ENCODE peak calls at places on chromosomes 5 and 9, in nine cellular contexts. P, Z, M, T, Y, O, B, A and X are unnamed samples.

GRCh38 chr5:127006711-127007110 is 23.6 kb downstream of the MARCHF3 start:
- DNase-seq in M (peak), O (no peak), Z (no peak), A (no peak), P (no peak), T (no peak), Y (no peak), B (no peak), X (no peak)

GRCh38 chr5:133236541-133236951 is 184.7 kb downstream of the HSPA4 start:
- DNase-seq in Z (no peak), B (no peak), O (peak), A (no peak), P (no peak), T (no peak), Y (no peak), M (no peak), X (no peak)

GRCh38 chr9:29669613-29670012 is 2096.3 kb upstream of the C9orf72 start:
- DNase-seq in O (no peak), P (no peak), M (no peak), Y (no peak), B (no peak), T (no peak), A (peak), Z (no peak), X (no peak)

GRCh38 chr5:145221416-145221815 is 613.7 kb downstream of the PRELID2 start:
- DNase-seq in Y (no peak), Z (no peak), P (no peak), A (no peak), B (no peak), T (no peak), O (no peak), M (no peak), X (no peak)

GRCh38 chr9:110615526-110615925 is 36.0 kb upstream of the SVEP1 start:
- DNase-seq in T (no peak), A (no peak), O (no peak), Z (no peak), P (no peak), Y (peak), M (no peak), B (no peak), X (no peak)

GRCh38 chr9:108186996-108187395 is 668.8 kb downstream of the ACTL7B start:
- DNase-seq in T (no peak), M (peak), P (no peak), B (no peak), Z (peak), Y (peak), A (peak), O (no peak), X (no peak)

GRCh38 chr5:92070786-92071185 is 687.7 kb upstream of the ARRDC3 start:
- DNase-seq in O (no peak), P (no peak), B (no peak), A (no peak), Y (no peak), Z (no peak), T (no peak), M (no peak), X (no peak)

GRCh38 chr9:99261923-99262322 is 39.8 kb downstream of the SEC61B start:
- DNase-seq in A (no peak), Y (no peak), B (no peak), Z (no peak), O (no peak), T (no peak), M (no peak), P (no peak), X (no peak)

GRCh38 chr5:42949348-42950090 is 90.6 kb downstream of the ANXA2R start:
- DNase-seq in Z (peak), P (peak), B (peak), Y (peak), M (peak), O (no peak), T (peak), A (peak), X (no peak)

GRCh38 chr9:6096821-6097220 is 81.4 kb upstream of the RANBP6 start:
- DNase-seq in T (no peak), A (no peak), P (no peak), O (no peak), Z (no peak), Y (peak), M (peak), B (peak), X (no peak)

GRCh38 chr5:114332925-114333324 is 28.9 kb upstream of the KCNN2 start:
- DNase-seq in M (no peak), P (no peak), O (no peak), A (no peak), Y (no peak), Z (no peak), B (peak), T (no peak), X (no peak)

GRCh38 chr5:68544656-68545565 is 329.4 kb downstream of the PIK3R1 start:
- DNase-seq in T (no peak), B (peak), Y (no peak), A (no peak), P (no peak), O (no peak), M (no peak), Z (no peak), X (no peak)

GRCh38 chr9:99824378-99825157 is 2.9 kb downstream of the NR4A3 start:
- DNase-seq in O (peak), B (no peak), Z (peak), Y (no peak), A (peak), M (peak), T (peak), P (peak), X (no peak)

GRCh38 chr5:72328172-72328571 is 8.0 kb downstream of the PTCD2 start:
- DNase-seq in Z (peak), A (peak), Y (peak), P (no peak), B (peak), T (no peak), M (peak), O (no peak), X (no peak)

GRCh38 chr9:114558027-114558675 is 29.4 kb upstream of the ATP6V1G1 start:
- DNase-seq in T (no peak), A (no peak), M (no peak), O (no peak), B (peak), Y (no peak), Z (no peak), P (peak), X (no peak)

GRCh38 chr9:101586651-101587050 is 8.1 kb downstream of the PPP3R2 start:
- DNase-seq in T (no peak), B (no peak), P (no peak), O (no peak), M (no peak), Y (no peak), A (no peak), Z (no peak), X (no peak)

GRCh38 chr5:158860706-158861105 is 239.0 kb downstream of the EBF1 start:
- DNase-seq in Z (no peak), M (no peak), A (no peak), P (no peak), T (no peak), Y (no peak), B (no peak), O (no peak), X (no peak)

GRCh38 chr9:84404095-84404686 is 63.6 kb upstream of the SLC28A3 start:
- DNase-seq in Y (no peak), B (peak), T (peak), P (no peak), O (no peak), M (no peak), Z (no peak), A (no peak), X (no peak)

GRCh38 chr5:174785120-174785680 is 60.8 kb downstream of the MSX2 start:
- DNase-seq in Z (no peak), O (no peak), T (no peak), Y (no peak), P (no peak), B (no peak), M (no peak), A (no peak), X (no peak)

GRCh38 chr5:134547579-134547978 is 22.1 kb downstream of the JADE2 start:
- DNase-seq in B (peak), A (peak), Z (no peak), Y (no peak), T (no peak), O (no peak), P (no peak), M (peak), X (no peak)

GRCh38 chr9:72477862-72478564 is 43.4 kb upstream of the TMC1 start:
- DNase-seq in B (peak), Z (peak), P (peak), Y (no peak), T (peak), A (peak), O (no peak), M (peak), X (no peak)

GRCh38 chr5:154285661-154286408 is 95.3 kb downstream of the GALNT10 start:
- DNase-seq in M (no peak), B (peak), T (no peak), O (no peak), A (no peak), P (peak), Z (no peak), Y (peak), X (no peak)

GRCh38 chr9:91214086-91214485 is 147.6 kb downstream of the AUH start:
- DNase-seq in A (no peak), M (no peak), Z (no peak), B (peak), T (no peak), Y (no peak), P (no peak), O (no peak), X (no peak)

GRCh38 chr5:134511796-134512660 is 13.4 kb upstream of the JADE2 start:
- DNase-seq in O (no peak), Y (no peak), B (peak), T (no peak), M (peak), A (peak), P (peak), Z (peak), X (no peak)

GRCh38 chr9:27880640-27881039 is 307.4 kb upstream of the C9orf72 start:
- DNase-seq in M (no peak), P (no peak), Y (no peak), A (no peak), T (no peak), Z (no peak), B (peak), O (no peak), X (no peak)

GRCh38 chr9:124557895-124558294 is 50.7 kb upstream of the NR5A1 start:
- DNase-seq in Y (no peak), T (no peak), B (no peak), A (no peak), M (no peak), P (no peak), Z (no peak), O (no peak), X (no peak)

GRCh38 chr9:133819923-133820322 is 81.8 kb upstream of the SARDH start:
- DNase-seq in P (no peak), Y (no peak), Z (no peak), T (no peak), A (peak), O (no peak), B (no peak), M (no peak), X (no peak)

GRCh38 chr9:93826209-93826608 is 128.9 kb downstream of the BARX1 start:
- DNase-seq in Z (no peak), B (no peak), P (no peak), O (peak), Y (no peak), M (no peak), A (peak), T (peak), X (no peak)

GRCh38 chr9:33161011-33161588 is 6.0 kb downstream of the B4GALT1 start:
- DNase-seq in T (peak), Z (peak), B (peak), Y (peak), A (peak), M (peak), O (no peak), P (peak), X (no peak)

GRCh38 chr5:20572560-20572959 is 584.6 kb upstream of the CDH18 start:
- DNase-seq in A (no peak), Y (no peak), O (no peak), M (peak), P (no peak), B (peak), T (no peak), Z (no peak), X (no peak)

GRCh38 chr9:131334568-131335105 is 45.1 kb downstream of the PLPP7 start:
- DNase-seq in M (peak), T (no peak), O (no peak), B (no peak), P (no peak), A (no peak), Y (no peak), Z (peak), X (no peak)

GRCh38 chr9:74577956-74578355 is 80.8 kb downstream of the RORB start:
- DNase-seq in Z (no peak), T (no peak), M (peak), B (peak), A (no peak), Y (no peak), P (no peak), O (no peak), X (no peak)

GRCh38 chr9:69104830-69105527 is 69.1 kb upstream of the TJP2 start:
- DNase-seq in A (peak), M (no peak), T (no peak), O (peak), P (peak), Y (no peak), B (peak), Z (no peak), X (no peak)

GRCh38 chr9:16601991-16602390 is 268.5 kb downstream of the BNC2 start:
- DNase-seq in T (no peak), B (peak), P (no peak), Z (no peak), Y (no peak), A (no peak), M (no peak), O (no peak), X (no peak)

GRCh38 chr9:89058906-89059305 is 67.6 kb downstream of the S1PR3 start:
- DNase-seq in T (no peak), B (no peak), M (no peak), A (no peak), Y (no peak), Z (no peak), O (no peak), P (no peak), X (no peak)

GRCh38 chr5:980001-980588 is 28.5 kb upstream of the NKD2 start:
- DNase-seq in P (no peak), A (no peak), M (no peak), Z (peak), T (no peak), O (no peak), B (no peak), Y (no peak), X (no peak)

GRCh38 chr9:138053996-138054752 is 176.6 kb downstream of the CACNA1B start:
- DNase-seq in O (no peak), Y (no peak), P (no peak), T (no peak), B (no peak), M (no peak), Z (no peak), A (no peak), X (no peak)

GRCh38 chr9:89605181-89606048 is 603 bp downstream of the GADD45G start:
- DNase-seq in P (peak), B (peak), A (peak), Y (no peak), M (peak), T (peak), O (peak), Z (peak), X (peak)

GRCh38 chr5:26388946-26389345 is 649.4 kb downstream of the CDH9 start:
- DNase-seq in O (no peak), Z (peak), B (peak), P (no peak), T (no peak), Y (no peak), A (no peak), M (no peak), X (no peak)

DNA sequence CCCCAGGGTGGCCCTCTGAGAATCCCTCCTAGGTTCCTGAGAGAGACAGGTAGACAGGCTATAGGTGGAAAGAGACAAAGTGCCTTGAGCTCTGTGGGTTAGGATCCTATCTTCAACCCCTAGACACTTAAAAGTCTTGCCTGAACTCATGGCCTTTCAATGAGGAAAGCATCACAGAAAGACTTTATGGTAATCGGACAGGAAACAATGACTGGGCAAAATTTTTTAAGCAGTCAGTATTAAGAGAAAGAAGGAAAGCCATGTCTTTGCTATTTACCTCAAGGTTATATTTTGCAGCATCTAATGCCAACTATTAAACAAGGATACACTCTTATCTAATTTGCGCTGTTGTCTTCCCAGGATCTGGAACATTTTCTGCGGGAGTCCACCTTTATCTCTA is 93.2 kb downstream of the PCSK1 start:
- DNase-seq in A (no peak), M (no peak), T (no peak), Y (no peak), P (no peak), O (no peak), B (no peak), Z (no peak), X (no peak)
- TF ChIP-seq CTCF in A (no peak), M (no peak), T (no peak), Y (no peak), P (no peak), O (no peak), B (no peak), Z (no peak), X (no peak)

GRCh38 chr5:5340206-5340729 is 82.2 kb upstream of the ICE1 start:
- DNase-seq in O (no peak), Y (peak), P (peak), Z (peak), B (peak), A (peak), T (no peak), M (peak), X (no peak)
- TF ChIP-seq CTCF in O (no peak), Y (peak), P (peak), Z (peak), B (peak), A (peak), T (no peak), M (peak), X (no peak)

DNA sequence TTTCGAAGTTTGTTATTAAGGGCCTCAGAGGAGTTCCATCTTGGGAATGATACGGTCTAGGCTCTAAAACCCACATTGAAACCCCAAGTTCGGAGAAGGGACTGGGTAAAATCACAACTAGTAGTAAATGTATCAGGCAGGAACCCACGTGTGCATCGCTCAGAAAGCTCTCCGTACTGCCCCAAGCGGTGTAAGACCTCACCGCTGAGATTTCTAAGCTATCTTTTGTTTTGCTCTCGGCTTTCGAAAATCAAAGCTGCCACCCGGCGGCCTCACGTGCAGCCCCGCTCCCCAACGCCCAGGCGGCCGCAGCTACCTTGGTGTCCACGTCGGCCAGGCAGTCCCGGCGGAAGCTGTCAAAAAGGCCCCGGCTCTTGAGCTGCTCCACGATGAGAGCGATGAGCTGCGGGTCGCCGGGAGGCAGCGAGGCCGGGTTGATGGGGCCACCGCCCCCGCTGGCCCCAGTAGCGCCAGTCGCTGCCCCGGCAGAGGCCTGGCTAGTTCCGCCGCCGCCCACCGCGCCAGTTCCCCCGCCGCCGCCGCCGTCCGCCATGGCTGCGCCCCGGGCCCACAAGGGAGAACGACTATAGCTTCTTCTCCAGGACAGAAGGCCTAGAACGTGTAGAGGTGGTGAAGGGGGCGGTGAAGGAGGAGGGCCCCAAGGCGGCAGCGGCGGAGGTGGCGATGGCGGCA is 420 bp downstream of the BOD1 start:
- DNase-seq in A (peak), M (peak), B (peak), Y (peak), Z (peak), T (peak), O (peak), P (peak), X (peak)
- TF ChIP-seq CTCF in A (peak), M (peak), B (peak), Y (peak), Z (peak), T (peak), O (peak), P (peak), X (peak)

DNA sequence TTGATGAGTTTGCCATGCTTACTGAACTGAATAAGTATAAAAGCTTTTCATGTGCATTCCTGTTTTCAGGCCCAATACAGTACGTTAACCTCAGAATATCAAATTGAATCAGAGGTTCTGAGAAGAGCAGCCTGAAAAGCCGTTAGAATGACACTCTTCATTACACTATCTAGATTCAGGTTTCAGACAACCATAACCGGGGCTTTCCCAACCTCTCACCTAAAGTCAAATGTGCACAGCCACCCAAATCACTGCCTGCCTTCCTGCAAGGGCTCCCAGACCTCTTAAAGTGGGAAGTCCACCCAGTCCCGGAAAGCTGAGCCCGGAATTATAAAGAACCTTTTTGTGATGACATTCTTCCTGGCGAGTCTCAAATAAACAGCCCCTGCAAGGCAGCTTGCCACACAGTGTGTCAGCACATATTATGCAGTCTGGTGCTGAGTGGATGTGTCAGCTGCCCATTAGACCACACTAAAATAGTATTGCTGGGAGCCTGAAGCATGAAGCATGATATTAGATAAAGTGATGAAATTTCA is 245.8 kb downstream of the TLE4 start:
- DNase-seq in Y (no peak), A (no peak), T (peak), M (no peak), Z (peak), B (no peak), P (no peak), O (no peak), X (no peak)
- TF ChIP-seq CTCF in Y (no peak), A (no peak), T (no peak), M (no peak), Z (no peak), B (no peak), P (no peak), O (no peak), X (no peak)

GRCh38 chr9:120928720-120929389 is 2.3 kb upstream of the TRAF1 start:
- DNase-seq in T (peak), B (no peak), P (peak), Y (no peak), O (peak), A (peak), Z (peak), M (no peak), X (peak)
- TF ChIP-seq CTCF in T (no peak), B (no peak), P (peak), Y (no peak), O (peak), A (peak), Z (peak), M (peak), X (no peak)

GRCh38 chr5:164600929-164601535 is 1095.6 kb downstream of the MAT2B start:
- DNase-seq in M (no peak), Y (no peak), A (no peak), Z (no peak), P (no peak), O (peak), T (no peak), B (no peak), X (no peak)

GRCh38 chr5:164600166-164600715 is 1094.8 kb downstream of the MAT2B start:
- DNase-seq in T (no peak), Y (no peak), P (no peak), M (peak), B (peak), A (no peak), O (no peak), Z (no peak), X (no peak)

DNA sequence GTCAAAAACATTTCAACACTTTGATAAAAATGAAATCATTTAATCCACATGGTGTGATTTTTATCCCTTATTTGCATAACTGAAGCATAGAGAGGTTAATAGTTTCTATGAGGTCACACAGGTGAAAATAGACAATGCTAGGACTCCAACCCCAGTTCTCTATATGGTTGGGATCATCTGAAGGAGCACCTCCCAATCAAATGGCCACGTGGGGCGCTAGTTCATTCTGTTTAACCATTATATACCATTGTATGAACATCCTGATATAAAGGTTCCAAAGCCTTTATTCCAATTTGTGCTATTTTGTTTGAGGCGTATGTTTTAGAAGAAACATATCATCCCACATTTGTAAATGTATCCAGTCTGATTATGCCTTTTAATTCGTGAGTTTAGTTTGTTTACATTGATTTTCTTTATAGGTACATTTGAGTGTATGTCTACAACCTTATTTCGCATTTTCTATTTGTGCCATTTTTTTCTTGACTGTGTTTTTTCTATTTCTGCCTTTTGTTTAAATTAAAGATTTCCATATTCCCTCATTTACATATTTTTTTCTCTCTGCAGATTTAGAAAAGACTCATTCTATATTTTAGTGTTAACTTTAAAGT is 1092.0 kb downstream of the MAT2B start:
- DNase-seq in Y (no peak), A (no peak), O (no peak), M (no peak), T (peak), Z (no peak), P (no peak), B (peak), X (peak)
- TF ChIP-seq CTCF in Y (no peak), A (no peak), O (no peak), M (no peak), T (peak), Z (no peak), P (peak), B (peak), X (peak)